ENCODE peak calls at places on chromosomes 1 and 21, in seven cellular contexts. J is stimulated activated naive CD4-positive, alpha-beta T cell; P is NCI-H1694 treated with DMSO at 0.1 percent for 48 hours; B is T-helper 17 cell; H is CD8-positive, alpha-beta memory T cell; I is skeletal muscle cell; X is central memory CD8-positive, alpha-beta T cell. Y is an unnamed sample.

GRCh38 chr21:33478858-33479678 is 706 bp downstream of the TMEM50B start:
- DNase-seq in J (peak; percentile 81), P (peak; percentile 24), B (peak; percentile 31), H (peak; percentile 58), I (no peak), X (no peak), Y (peak; percentile 68)

GRCh38 chr1:223001653-223002634 is 141.1 kb downstream of the TLR5 start:
- DNase-seq in J (no peak), P (no peak), B (no peak), H (no peak), I (no peak), X (no peak), Y (no peak)

GRCh38 chr1:244840219-244840794 is 4.8 kb downstream of the COX20 start:
- DNase-seq in J (no peak), P (no peak), B (no peak), H (no peak), I (no peak), X (no peak), Y (no peak)

GRCh38 chr1:16630661-16631247 is 17.4 kb upstream of the NBPF1 start:
- DNase-seq in J (no peak), P (no peak), B (no peak), H (no peak), I (no peak), X (no peak), Y (no peak)

GRCh38 chr1:241021286-241021685 is 335.7 kb downstream of the RGS7 start:
- DNase-seq in J (no peak), P (peak; percentile 75), B (no peak), H (no peak), I (no peak), X (no peak), Y (no peak)

GRCh38 chr1:22625262-22625925 is 11.0 kb upstream of the C1QA start:
- DNase-seq in J (no peak), P (no peak), B (no peak), H (no peak), I (no peak), X (no peak), Y (no peak)

GRCh38 chr1:220330265-220330664 is 58.0 kb upstream of the RAB3GAP2 start:
- DNase-seq in J (no peak), P (no peak), B (no peak), H (no peak), I (no peak), X (no peak), Y (peak; percentile 51)

GRCh38 chr1:248924696-248925532 is 18.9 kb downstream of the PGBD2 start:
- DNase-seq in J (peak; percentile 62), P (peak; percentile 27), B (no peak), H (peak; percentile 59), I (no peak), X (peak; percentile 33), Y (peak; percentile 95)

GRCh38 chr1:109923131-109923945 is 12.7 kb downstream of the CSF1 start:
- DNase-seq in J (no peak), P (peak; percentile 82), B (no peak), H (no peak), I (no peak), X (no peak), Y (peak; percentile 57)

GRCh38 chr1:186978596-186979556 is 150.1 kb downstream of the PLA2G4A start:
- DNase-seq in J (no peak), P (no peak), B (no peak), H (no peak), I (no peak), X (no peak), Y (no peak)

GRCh38 chr1:112904831-112905227 is 51.2 kb downstream of the SLC16A1 start:
- DNase-seq in J (no peak), P (no peak), B (no peak), H (no peak), I (no peak), X (no peak), Y (no peak)

GRCh38 chr1:17369466-17369865 is 2.5 kb upstream of the PADI6 start:
- DNase-seq in J (no peak), P (no peak), B (no peak), H (no peak), I (no peak), X (no peak), Y (no peak)

GRCh38 chr1:153754266-153754665 is 20.9 kb upstream of the SLC27A3 start:
- DNase-seq in J (no peak), P (no peak), B (no peak), H (no peak), I (no peak), X (no peak), Y (no peak)

GRCh38 chr1:236795757-236796719 is 946 bp downstream of the MTR start:
- DNase-seq in J (peak; percentile 87), P (peak; percentile 15), B (peak; percentile 57), H (no peak), I (no peak), X (no peak), Y (peak; percentile 71)

GRCh38 chr1:232820431-232820830 is 15.2 kb downstream of the MAP10 start:
- DNase-seq in J (no peak), P (no peak), B (no peak), H (no peak), I (no peak), X (no peak), Y (no peak)

GRCh38 chr1:23122023-23122738 is 46.5 kb downstream of the LUZP1 start:
- DNase-seq in J (no peak), P (no peak), B (no peak), H (no peak), I (no peak), X (no peak), Y (no peak)

GRCh38 chr1:41323243-41323642 is 38.0 kb upstream of the FOXO6 start:
- DNase-seq in J (no peak), P (no peak), B (no peak), H (no peak), I (no peak), X (no peak), Y (no peak)

GRCh38 chr1:24277420-24278169 is 41.6 kb upstream of the GRHL3 start:
- DNase-seq in J (no peak), P (peak; percentile 25), B (no peak), H (no peak), I (no peak), X (no peak), Y (peak; percentile 19)

GRCh38 chr21:45634511-45635183 is 8.9 kb upstream of the PCBP3 start:
- DNase-seq in J (no peak), P (no peak), B (no peak), H (no peak), I (peak; percentile 39), X (no peak), Y (no peak)

GRCh38 chr1:207264663-207265270 is 56.7 kb upstream of the CD55 start:
- DNase-seq in J (no peak), P (no peak), B (no peak), H (no peak), I (no peak), X (no peak), Y (no peak)

GRCh38 chr1:12428334-12428733 is 189.7 kb downstream of the DHRS3 start:
- DNase-seq in J (no peak), P (no peak), B (no peak), H (no peak), I (no peak), X (no peak), Y (no peak)

GRCh38 chr1:154812911-154813816 is 56.9 kb downstream of the KCNN3 start:
- DNase-seq in J (no peak), P (no peak), B (no peak), H (no peak), I (no peak), X (no peak), Y (no peak)

GRCh38 chr1:26907071-26907922 is 6.5 kb downstream of the NR0B2 start:
- DNase-seq in J (no peak), P (no peak), B (no peak), H (no peak), I (peak; percentile 43), X (no peak), Y (no peak)

GRCh38 chr1:27001570-27002360 is 8.3 kb downstream of the TRNP1 start:
- DNase-seq in J (no peak), P (peak; percentile 4), B (no peak), H (no peak), I (no peak), X (no peak), Y (no peak)

GRCh38 chr1:1021010-1021845 is 1.3 kb downstream of the AGRN start:
- DNase-seq in J (peak; percentile 25), P (no peak), B (no peak), H (no peak), I (no peak), X (no peak), Y (no peak)

GRCh38 chr1:153771841-153772593 is 3.2 kb upstream of the SLC27A3 start:
- DNase-seq in J (no peak), P (peak; percentile 56), B (no peak), H (no peak), I (no peak), X (no peak), Y (no peak)

GRCh38 chr1:25731626-25732370 is 68.2 kb upstream of the SELENON start:
- DNase-seq in J (no peak), P (peak; percentile 59), B (no peak), H (no peak), I (no peak), X (no peak), Y (no peak)

GRCh38 chr1:229887043-229887822 is 179.8 kb upstream of the GALNT2 start:
- DNase-seq in J (no peak), P (peak; percentile 61), B (no peak), H (no peak), I (no peak), X (no peak), Y (no peak)

GRCh38 chr21:45466330-45467220 is 61.6 kb downstream of the COL18A1 start:
- DNase-seq in J (no peak), P (no peak), B (no peak), H (no peak), I (no peak), X (no peak), Y (no peak)

GRCh38 chr1:66725885-66726665 is 26.2 kb upstream of the DYNLT5 start:
- DNase-seq in J (peak; percentile 78), P (peak; percentile 40), B (peak; percentile 22), H (peak; percentile 48), I (peak; percentile 84), X (peak; percentile 30), Y (peak; percentile 80)

GRCh38 chr1:202698276-202698675 is 12.0 kb downstream of the SYT2 start:
- DNase-seq in J (no peak), P (no peak), B (no peak), H (no peak), I (no peak), X (no peak), Y (no peak)

GRCh38 chr21:36741506-36741905 is 42.6 kb downstream of the SIM2 start:
- DNase-seq in J (no peak), P (no peak), B (no peak), H (no peak), I (no peak), X (no peak), Y (no peak)

GRCh38 chr1:17837631-17838030 is 82.5 kb downstream of the ACTL8 start:
- DNase-seq in J (no peak), P (no peak), B (no peak), H (no peak), I (no peak), X (no peak), Y (no peak)

GRCh38 chr1:13662498-13662897 is 37.5 kb upstream of the PRDM2 start:
- DNase-seq in J (no peak), P (no peak), B (no peak), H (no peak), I (no peak), X (no peak), Y (no peak)

Y was measured in MM.1S.